ENCODE peak calls at places on chromosomes 7 and 10, in seven cellular contexts. Z is mesendoderm, E is cardiac muscle cell, O is colonic mucosa, L is tibial artery, D is heart left ventricle, G is IMR-90. Q is an unnamed sample.
A peak's percentile ranks its signal among the peaks of the same experiment; 100 is the strongest.

GRCh38 chr10:43046288-43046991 is 30.4 kb upstream of the RET start:
- DNase-seq in Z (no peak), E (no peak), O (no peak), L (peak; percentile 48), D (no peak), G (no peak), Q (peak; percentile 68)

GRCh38 chr7:83130623-83131545 is 31.8 kb downstream of the PCLO start:
- DNase-seq in Z (peak; percentile 5), E (no peak), O (no peak), L (no peak), D (no peak), G (no peak), Q (no peak)

GRCh38 chr10:110494532-110494931 is 3.2 kb upstream of the DUSP5 start:
- DNase-seq in Z (no peak), E (no peak), O (no peak), L (no peak), D (no peak), G (peak; percentile 49), Q (no peak)

GRCh38 chr10:84156768-84157167 is 16.8 kb upstream of the GPR15LG start:
- DNase-seq in Z (no peak), E (peak; percentile 13), O (no peak), L (no peak), D (no peak), G (peak; percentile 10), Q (no peak)

GRCh38 chr7:24536670-24537069 is 36.6 kb upstream of the PALS2 start:
- DNase-seq in Z (no peak), E (no peak), O (no peak), L (no peak), D (no peak), G (no peak), Q (no peak)

GRCh38 chr10:48390933-48391845 is 84.7 kb downstream of the MAPK8 start:
- DNase-seq in Z (no peak), E (peak; percentile 66), O (no peak), L (no peak), D (no peak), G (peak; percentile 79), Q (no peak)

GRCh38 chr10:93752761-93753160 is 5.0 kb upstream of the LGI1 start:
- DNase-seq in Z (peak; percentile 93), E (peak; percentile 33), O (no peak), L (no peak), D (no peak), G (peak; percentile 34), Q (peak; percentile 52)

GRCh38 chr7:72032934-72033333 is 379.2 kb downstream of the CALN1 start:
- DNase-seq in Z (no peak), E (no peak), O (no peak), L (no peak), D (no peak), G (no peak), Q (no peak)

GRCh38 chr10:59432207-59432900 is 70.0 kb upstream of the FAM13C start:
- DNase-seq in Z (no peak), E (peak; percentile 24), O (no peak), L (no peak), D (no peak), G (peak; percentile 19), Q (no peak)

GRCh38 chr7:74193054-74193453 is 16.8 kb upstream of the LAT2 start:
- DNase-seq in Z (no peak), E (no peak), O (no peak), L (no peak), D (no peak), G (no peak), Q (no peak)

GRCh38 chr7:51009716-51010496 is 227.2 kb upstream of the GRB10 start:
- DNase-seq in Z (peak; percentile 44), E (peak; percentile 61), O (no peak), L (no peak), D (no peak), G (peak; percentile 28), Q (no peak)

GRCh38 chr10:1300218-1300617 is 244.0 kb downstream of the WDR37 start:
- DNase-seq in Z (no peak), E (no peak), O (no peak), L (no peak), D (no peak), G (no peak), Q (no peak)

GRCh38 chr10:18446205-18446604 is 205.2 kb downstream of the NSUN6 start:
- DNase-seq in Z (no peak), E (no peak), O (no peak), L (no peak), D (no peak), G (no peak), Q (no peak)

DNA sequence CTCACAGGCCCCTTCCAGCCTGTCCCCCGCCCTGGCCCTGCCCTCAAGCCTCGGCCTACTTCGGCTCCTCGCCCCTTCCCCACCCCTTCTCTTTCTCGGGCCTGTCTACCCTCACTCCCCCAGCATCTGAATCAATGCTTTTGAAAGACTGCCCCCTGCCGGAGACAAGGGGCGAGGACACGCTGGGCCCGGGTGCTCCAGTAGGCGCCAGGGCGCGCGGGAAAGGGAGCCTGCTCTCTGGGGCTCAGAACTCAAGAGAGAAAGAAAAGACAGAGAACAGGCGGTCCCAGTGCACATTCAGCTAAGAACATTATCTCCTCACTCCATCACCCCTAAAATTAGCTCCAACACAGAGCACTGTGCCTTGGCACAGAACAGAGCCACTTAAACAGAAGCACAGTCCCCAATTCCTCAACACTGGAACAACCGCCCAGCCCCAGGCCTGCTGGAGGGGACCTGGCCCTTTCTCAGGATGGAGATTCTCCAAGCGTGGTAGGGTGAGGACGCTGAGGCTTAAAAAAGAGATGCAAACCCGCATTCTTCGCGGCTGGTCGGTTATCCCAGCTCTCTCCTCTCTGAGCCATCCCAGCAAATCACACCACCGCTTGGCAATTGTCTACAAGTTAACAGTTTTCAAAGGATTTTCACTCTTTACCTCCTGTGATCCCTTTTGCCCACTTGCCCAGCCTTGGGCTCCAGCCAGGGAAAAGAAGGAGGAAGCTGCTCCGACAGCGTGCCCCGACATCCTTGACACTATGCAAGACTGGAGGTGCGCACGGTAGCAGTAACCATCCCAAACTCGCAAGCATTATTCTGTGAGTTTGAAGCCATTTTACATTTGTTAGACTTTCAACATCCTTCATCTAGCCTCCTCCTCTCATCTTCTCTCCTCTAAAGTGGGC is 2.1 kb downstream of the GIGYF1 start:
- DNase-seq in Z (peak; percentile 92), E (peak; percentile 78), O (peak; percentile 88), L (peak; percentile 87), D (peak; percentile 91), G (peak; percentile 61), Q (peak; percentile 96)
- H3K4me1 ChIP-seq in Z (peaks cover 7% of the 10 kb centered on the region), E (peaks cover 16% of the 10 kb centered on the region), O (peaks cover 19% of the 10 kb centered on the region), L (peaks cover 56% of the 10 kb centered on the region), D (peaks cover 48% of the 10 kb centered on the region), G (peaks cover 20% of the 10 kb centered on the region), Q (peaks cover 12% of the 10 kb centered on the region)

DNA sequence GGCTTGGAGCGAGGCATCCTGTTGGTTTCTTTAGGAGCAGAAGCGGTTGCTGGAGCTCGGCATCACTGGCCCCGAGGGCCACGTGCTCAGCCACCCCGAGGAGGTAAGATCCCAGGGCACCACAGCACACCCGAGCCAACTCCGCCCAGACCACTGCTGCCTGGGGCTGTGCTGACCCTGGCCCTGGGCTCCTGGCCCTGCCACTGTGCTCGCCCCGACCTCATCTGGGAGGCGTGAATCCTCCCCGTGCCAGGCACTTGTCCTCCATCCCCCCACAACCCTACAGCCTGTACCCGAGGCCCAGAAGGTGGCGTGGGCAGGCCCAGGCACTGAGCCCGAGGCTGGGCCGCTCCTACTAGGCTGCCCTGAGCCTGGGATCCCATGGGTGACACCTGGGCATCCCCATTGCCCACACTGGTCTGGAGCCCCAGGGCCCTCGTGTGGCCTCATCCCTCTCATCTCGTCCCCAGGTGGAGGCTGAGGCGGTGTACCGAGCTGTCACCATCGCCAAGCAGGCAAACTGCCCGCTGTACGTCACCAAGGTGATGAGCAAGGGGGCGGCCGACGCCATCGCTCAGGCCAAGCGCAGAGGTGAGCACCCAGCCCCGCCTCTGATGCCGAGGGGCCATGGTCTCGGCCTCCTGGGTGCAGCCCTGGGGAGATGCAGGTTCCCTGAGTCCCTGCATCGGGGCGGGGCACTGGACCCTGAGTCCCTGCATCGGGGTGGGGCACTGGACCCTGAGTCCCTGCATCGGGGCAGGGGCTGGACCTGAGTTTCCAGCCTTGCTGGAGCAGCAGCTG is 11.8 kb downstream of the DPYSL4 start:
- DNase-seq in Z (no peak), E (no peak), O (no peak), L (peak; percentile 62), D (peak; percentile 63), G (no peak), Q (no peak)
- H3K27ac ChIP-seq in Z (no peak overlapping the region), E (no peak overlapping the region), O (no peak overlapping the region), L (no peak overlapping the region), D (no peak overlapping the region), G (no peak overlapping the region), Q (no peak overlapping the region)

GRCh38 chr7:97027427-97028234 is 3.0 kb upstream of the DLX5 start:
- DNase-seq in Z (peak; percentile 87), E (peak; percentile 90), O (peak; percentile 71), L (peak; percentile 85), D (peak; percentile 78), G (peak; percentile 85), Q (peak; percentile 92)
- H3K4me3 ChIP-seq in Z (peak overlapping the region; percentile 21), E (peak overlapping the region; percentile 8), O (no peak overlapping the region), L (peak overlapping the region; percentile 29), D (peak overlapping the region; percentile 33), G (peak overlapping the region; percentile 2), Q (peak overlapping the region; percentile 67)

GRCh38 chr10:12638781-12639180 is 289.4 kb downstream of the CAMK1D start:
- DNase-seq in Z (peak; percentile 60), E (no peak), O (no peak), L (no peak), D (no peak), G (no peak), Q (no peak)
- H3K4me1 ChIP-seq in Z (peaks cover 2% of the 10 kb centered on the region), E (no peaks in the 10 kb centered on the region), O (peaks cover 9% of the 10 kb centered on the region), L (no peaks in the 10 kb centered on the region), D (no peaks in the 10 kb centered on the region), G (peaks cover 6% of the 10 kb centered on the region), Q (no peaks in the 10 kb centered on the region)

GRCh38 chr7:46577394-46577793 is 656.3 kb upstream of the IGFBP3 start:
- DNase-seq in Z (no peak), E (no peak), O (no peak), L (no peak), D (no peak), G (no peak), Q (no peak)

GRCh38 chr7:46576950-46577349 is 655.9 kb upstream of the IGFBP3 start:
- DNase-seq in Z (no peak), E (peak; percentile 81), O (no peak), L (no peak), D (no peak), G (peak; percentile 55), Q (no peak)

GRCh38 chr7:46580756-46581155 is 659.7 kb upstream of the IGFBP3 start:
- DNase-seq in Z (no peak), E (no peak), O (no peak), L (no peak), D (no peak), G (no peak), Q (no peak)

GRCh38 chr7:46583606-46584005 is 662.5 kb upstream of the IGFBP3 start:
- DNase-seq in Z (no peak), E (no peak), O (no peak), L (no peak), D (no peak), G (no peak), Q (no peak)

DNA sequence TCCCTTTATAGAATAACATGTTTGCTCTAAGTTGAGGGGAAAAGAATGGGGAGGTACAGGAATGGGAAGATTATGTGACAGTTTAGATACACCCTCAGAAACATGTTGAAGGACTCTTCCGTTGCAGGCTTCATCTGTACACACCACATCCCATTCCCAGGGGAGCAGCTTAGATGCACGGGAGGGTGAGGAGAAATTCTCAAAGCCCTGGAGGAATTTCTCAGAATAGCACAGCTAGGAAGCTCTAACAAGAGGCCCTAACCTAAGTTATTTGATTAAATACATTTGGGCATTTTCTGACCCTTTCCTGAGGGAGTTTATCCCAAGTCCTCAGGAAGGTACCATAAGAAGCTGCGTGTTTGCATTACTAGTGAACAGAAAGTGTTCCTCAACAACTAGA is 660.2 kb upstream of the IGFBP3 start:
- DNase-seq in Z (no peak), E (no peak), O (no peak), L (no peak), D (no peak), G (no peak), Q (no peak)
- H3K27ac ChIP-seq in Z (no peak overlapping the region), E (no peak overlapping the region), O (no peak overlapping the region), L (no peak overlapping the region), D (no peak overlapping the region), G (no peak overlapping the region), Q (no peak overlapping the region)

GRCh38 chr7:20797174-20798080 is 10.7 kb upstream of the SP8 start:
- DNase-seq in Z (peak; percentile 84), E (no peak), O (peak; percentile 38), L (no peak), D (no peak), G (no peak), Q (peak; percentile 89)
- H3K4me3 ChIP-seq in Z (peak overlapping the region; percentile 17), E (peak overlapping the region; percentile 69), O (peak overlapping the region; percentile 43), L (peak overlapping the region; percentile 46), D (peak overlapping the region; percentile 44), G (peak overlapping the region; percentile 53), Q (peak overlapping the region; percentile 90)

Q was measured in endodermal cell.